ENCODE peak calls at places on chromosomes 4 and X, in five cellular contexts. B, R, N, A and S are unnamed samples.

GRCh38 chr4:174437324-174437723 is 85.0 kb downstream of the HPGD start:
- DNase-seq in B (no peak), R (peak; percentile 93), N (no peak), A (no peak), S (no peak)

GRCh38 chr4:48046059-48046458 is 29.5 kb downstream of the NIPAL1 start:
- DNase-seq in B (no peak), R (no peak), N (peak; percentile 50), A (no peak), S (no peak)

GRCh38 chr4:2256781-2257191 is 5.1 kb downstream of the MXD4 start:
- DNase-seq in B (peak; percentile 19), R (no peak), N (peak; percentile 63), A (peak; percentile 47), S (peak; percentile 81)

GRCh38 chr4:41280010-41280409 is 23.3 kb downstream of the UCHL1 start:
- DNase-seq in B (no peak), R (no peak), N (no peak), A (no peak), S (no peak)

GRCh38 chr4:91826186-91826585 is 477.6 kb upstream of the GRID2 start:
- DNase-seq in B (no peak), R (no peak), N (no peak), A (no peak), S (no peak)

GRCh38 chrX:14832591-14832990 is 40.3 kb downstream of the FANCB start:
- DNase-seq in B (no peak), R (no peak), N (no peak), A (no peak), S (no peak)

GRCh38 chr4:155025762-155026457 is 182.5 kb upstream of the NPY2R start:
- DNase-seq in B (peak; percentile 60), R (peak; percentile 70), N (peak; percentile 63), A (no peak), S (no peak)

GRCh38 chr4:123411976-123412589 is 15.5 kb downstream of the SPRY1 start:
- DNase-seq in B (no peak), R (no peak), N (no peak), A (no peak), S (no peak)

GRCh38 chr4:101238706-101239105 is 108.6 kb downstream of the PPP3CA start:
- DNase-seq in B (no peak), R (no peak), N (no peak), A (no peak), S (no peak)

GRCh38 chr4:77451530-77451929 is 154.1 kb upstream of the CXCL13 start:
- DNase-seq in B (no peak), R (no peak), N (no peak), A (no peak), S (no peak)

DNA sequence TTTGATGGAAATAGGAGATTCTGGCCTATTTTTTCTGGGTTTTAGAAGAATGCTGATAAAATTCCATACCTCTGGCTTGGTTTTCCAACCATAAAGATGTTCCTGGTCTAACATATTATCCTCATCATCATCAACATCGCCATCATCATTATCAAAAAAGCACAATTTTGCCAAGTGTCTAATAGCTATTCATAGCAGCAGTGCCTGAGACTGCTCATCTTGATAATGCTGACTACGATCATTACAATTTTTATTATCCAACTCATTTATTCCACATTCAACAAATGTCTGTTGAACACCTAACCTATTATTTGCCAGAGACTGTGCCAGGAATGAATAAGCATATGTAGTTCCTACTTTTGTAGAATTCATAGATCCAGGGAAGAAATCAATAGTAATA is 303.5 kb upstream of the GATB start:
- DNase-seq in B (no peak), R (no peak), N (no peak), A (no peak), S (no peak)
- TF ChIP-seq EP300 in B (no peak), R (no peak), N (no peak), A (no peak), S (no peak)

DNA sequence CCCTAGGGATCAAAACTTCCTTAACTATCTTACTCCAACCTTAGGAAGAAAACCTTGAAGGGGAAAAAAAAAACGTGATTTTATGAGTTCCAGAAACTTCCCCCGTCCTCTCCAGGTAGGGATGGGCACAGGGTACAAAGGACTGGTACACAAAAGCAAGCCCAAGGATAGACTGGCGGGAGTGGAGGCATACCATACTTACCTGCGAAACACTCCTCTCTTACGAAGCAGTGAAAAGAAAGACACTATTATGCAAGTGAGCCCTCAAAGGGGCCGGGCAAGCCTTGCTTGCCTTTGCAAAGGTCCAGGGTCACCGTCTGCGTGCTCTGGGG is 651 bp downstream of the TSPAN6 start:
- DNase-seq in B (no peak), R (no peak), N (no peak), A (no peak), S (no peak)
- H3K4me3 ChIP-seq in B (peak overlapping the region; percentile 18), R (peak overlapping the region; percentile 79), N (peak overlapping the region; percentile 53), A (peak overlapping the region; percentile 49), S (peak overlapping the region; percentile 58)

DNA sequence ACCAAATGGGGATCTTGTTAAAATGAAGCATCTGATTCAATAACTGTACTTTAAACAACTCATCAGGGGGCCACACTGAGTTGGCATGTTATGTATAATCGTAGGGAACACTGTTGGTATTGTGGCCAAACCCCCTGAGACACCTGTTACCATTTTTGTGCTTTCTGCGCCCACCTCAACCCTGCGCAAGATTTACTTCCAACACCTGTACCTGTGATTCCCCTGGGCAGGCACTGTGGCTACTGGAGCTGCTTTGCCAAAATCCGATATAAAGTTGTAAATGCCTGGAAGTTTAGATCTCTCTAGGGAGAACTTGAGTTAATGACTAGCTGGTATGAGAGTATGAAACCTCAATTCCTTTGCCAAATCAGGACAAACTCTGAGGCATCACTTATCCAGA is 259.8 kb upstream of the ATOH1 start:
- DNase-seq in B (no peak), R (no peak), N (no peak), A (no peak), S (no peak)
- TF ChIP-seq POLR2A in B (no peak), R (no peak), N (no peak), A (no peak), S (no peak)

DNA sequence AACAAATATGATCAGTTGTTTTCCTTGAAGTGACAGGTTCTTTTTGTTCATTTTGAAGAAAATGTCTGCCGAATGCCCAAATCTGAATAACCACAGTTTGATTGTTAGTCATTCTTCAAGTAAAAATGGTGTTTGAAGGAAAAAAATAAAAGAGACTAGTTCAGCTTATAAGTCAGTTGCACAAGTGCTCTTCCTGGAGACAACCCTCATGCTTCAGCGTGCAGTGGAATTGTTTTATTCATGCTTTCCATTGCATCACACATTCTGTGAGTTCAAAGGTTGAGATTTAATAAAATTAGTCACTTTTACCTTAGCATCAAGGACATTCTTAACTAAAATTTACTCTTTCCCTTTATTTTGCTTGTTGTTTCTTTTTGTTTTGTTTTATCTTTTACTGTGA is 404.9 kb downstream of the ZNF674 start:
- DNase-seq in B (no peak), R (no peak), N (no peak), A (no peak), S (no peak)
- TF ChIP-seq EP300 in B (no peak), R (no peak), N (no peak), A (no peak), S (no peak)